ENCODE peak calls at places on chromosome 4, in five cellular contexts. G is suprapubic skin, R is Panc1, L is sigmoid colon, S is HepG2. X is an unnamed sample.

GRCh38 chr4:87118826-87119225 is 101.6 kb downstream of the KLHL8 start:
- DNase-seq in L (no peak), R (no peak), S (no peak), G (no peak), X (no peak)

GRCh38 chr4:87005690-87006461 is 71.1 kb downstream of the AFF1 start:
- DNase-seq in S (no peak), R (no peak), L (no peak), G (no peak), X (peak; percentile 34)

GRCh38 chr4:38160487-38161207 is 200.4 kb downstream of the PTTG2 start:
- DNase-seq in R (no peak), G (no peak), S (peak; percentile 98), L (peak; percentile 72), X (peak; percentile 33)

GRCh38 chr4:52780627-52781354 is 29.6 kb upstream of the ERVMER34-1 start:
- DNase-seq in G (no peak), R (no peak), L (no peak), S (no peak), X (no peak)

GRCh38 chr4:7291372-7292135 is 99.2 kb downstream of the SORCS2 start:
- DNase-seq in L (peak; percentile 90), R (no peak), G (no peak), S (no peak), X (peak; percentile 40)

GRCh38 chr4:166827167-166827566 is 407.1 kb downstream of the SPOCK3 start:
- DNase-seq in G (no peak), R (no peak), L (no peak), S (no peak), X (peak; percentile 16)

GRCh38 chr4:155953151-155954117 is at the start of gene CTSO:
- DNase-seq in R (peak; percentile 59), L (peak; percentile 88), S (peak; percentile 22), G (peak; percentile 87), X (peak; percentile 75)

GRCh38 chr4:105603158-105603557 is 50.7 kb downstream of the ARHGEF38 start:
- DNase-seq in G (no peak), S (no peak), R (no peak), L (no peak), X (no peak)

GRCh38 chr4:77921701-77922100 is 59.1 kb downstream of the MRPL1 start:
- DNase-seq in G (no peak), S (peak; percentile 84), L (no peak), R (peak; percentile 59), X (no peak)

GRCh38 chr4:51870441-51871188 is 27.7 kb downstream of the DCUN1D4 start:
- DNase-seq in L (no peak), G (no peak), R (no peak), S (no peak), X (no peak)

GRCh38 chr4:3439391-3439790 is 2.4 kb upstream of the HGFAC start:
- DNase-seq in G (no peak), R (no peak), L (no peak), S (no peak), X (no peak)

GRCh38 chr4:81724925-81725329 is 253.2 kb upstream of the RASGEF1B start:
- DNase-seq in R (no peak), S (peak; percentile 7), L (peak; percentile 74), G (no peak), X (peak; percentile 53)

GRCh38 chr4:168162604-168163003 is 70.3 kb downstream of the ANXA10 start:
- DNase-seq in L (no peak), G (no peak), S (no peak), R (no peak), X (no peak)

GRCh38 chr4:68905598-68906237 is 45.9 kb downstream of the UGT2A3 start:
- DNase-seq in L (no peak), G (no peak), R (no peak), S (no peak), X (no peak)

GRCh38 chr4:152256996-152257395 is 278.9 kb downstream of the FBXW7 start:
- DNase-seq in R (no peak), S (no peak), L (no peak), G (no peak), X (no peak)

GRCh38 chr4:137707626-137708025 is 175.3 kb upstream of the PCDH18 start:
- DNase-seq in S (no peak), L (no peak), R (no peak), G (no peak), X (no peak)

GRCh38 chr4:39044947-39045734 is 12.9 kb upstream of the TMEM156 start:
- DNase-seq in L (peak; percentile 72), S (no peak), G (no peak), R (no peak), X (no peak)

GRCh38 chr4:152398060-152398459 is 137.8 kb downstream of the FBXW7 start:
- DNase-seq in S (peak; percentile 4), G (no peak), L (no peak), R (no peak), X (no peak)

GRCh38 chr4:52014903-52015302 is 5.3 kb downstream of the LRRC66 start:
- DNase-seq in G (no peak), S (no peak), L (no peak), R (no peak), X (no peak)

GRCh38 chr4:22237155-22237751 is 278.6 kb downstream of the ADGRA3 start:
- DNase-seq in S (peak; percentile 15), G (no peak), R (no peak), L (no peak), X (peak; percentile 84)

GRCh38 chr4:124694961-124695598 is 17.5 kb downstream of the ANKRD50 start:
- DNase-seq in R (no peak), L (no peak), S (no peak), G (no peak), X (no peak)

GRCh38 chr4:27005512-27006246 is 145.0 kb downstream of the STIM2 start:
- DNase-seq in L (no peak), R (peak; percentile 2), S (no peak), G (no peak), X (no peak)

DNA sequence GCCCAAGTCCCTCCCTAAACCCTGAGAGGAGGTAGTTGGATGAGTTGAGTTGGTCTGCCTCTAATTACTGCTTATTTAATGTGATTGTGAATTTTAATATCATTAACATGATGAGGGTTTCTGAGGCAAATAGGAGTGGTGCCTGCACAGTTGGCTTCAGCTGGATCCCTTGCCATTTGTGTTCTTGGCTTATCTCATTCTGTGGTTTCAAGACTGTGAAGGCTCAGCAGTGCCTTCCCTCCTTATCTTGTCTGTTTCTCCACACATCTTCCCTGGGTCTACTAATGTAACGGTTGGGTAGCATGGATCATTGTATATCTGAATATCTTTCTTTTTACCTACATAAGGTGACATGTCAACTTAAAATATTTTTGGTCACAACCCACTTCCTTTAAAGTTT is 1.6 kb upstream of the SLC10A4 start:
- DNase-seq in L (no peak), R (no peak), S (no peak), G (no peak), X (no peak)
- TF ChIP-seq POLR2AphosphoS5 in L (no peak), R (no peak), S (no peak), G (no peak), X (no peak)

DNA sequence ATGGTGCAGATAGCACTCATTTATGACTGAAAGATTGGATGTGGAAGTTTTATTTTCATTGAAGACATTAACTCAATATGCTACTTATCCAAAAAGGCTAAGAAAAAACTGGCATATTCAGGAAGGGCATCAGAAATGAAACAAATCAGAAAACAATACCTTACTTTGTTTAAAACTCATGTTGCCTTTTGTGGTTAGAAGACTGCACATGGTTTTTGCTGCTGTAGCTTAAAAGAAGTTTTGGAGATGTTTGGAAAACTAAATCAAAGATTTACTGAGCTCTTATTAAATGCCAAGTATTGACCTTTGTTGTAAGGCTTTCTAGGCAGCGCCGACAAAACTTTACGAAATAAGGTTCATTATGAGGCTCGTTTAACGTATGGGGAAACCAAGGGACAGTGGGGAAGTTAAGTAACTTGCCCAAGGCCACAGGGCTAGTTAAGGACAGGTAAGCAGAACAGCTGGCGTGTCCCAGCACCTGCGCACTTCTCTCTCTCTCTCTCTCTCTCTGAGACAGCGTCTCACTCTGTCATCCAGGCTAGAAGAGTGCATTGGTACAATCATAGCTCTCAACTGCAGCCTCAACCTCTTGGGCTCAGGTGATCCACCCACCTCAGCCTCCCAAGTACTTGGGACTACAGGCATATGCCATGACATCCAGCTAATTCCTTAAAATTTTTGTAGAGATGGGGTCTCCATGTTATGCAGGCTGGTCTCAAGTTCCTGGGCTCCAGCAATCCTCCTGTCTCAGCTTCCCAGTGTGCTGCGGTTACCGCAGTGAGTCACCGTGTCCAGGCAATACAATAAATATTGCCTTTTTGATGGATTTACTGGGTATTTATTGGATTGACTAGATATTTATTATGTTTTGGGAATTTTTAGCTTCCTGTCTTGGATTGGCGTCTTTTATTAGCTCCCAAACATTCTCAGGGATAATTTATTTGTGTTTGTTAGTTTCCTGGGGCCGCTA is 16.1 kb downstream of the LRP2BP start:
- DNase-seq in R (no peak), S (no peak), G (no peak), L (no peak), X (no peak)
- H3K9me3 ChIP-seq in R (no peaks in the 10 kb centered on the region), S (no peaks in the 10 kb centered on the region), G (no peaks in the 10 kb centered on the region), L (no peaks in the 10 kb centered on the region), X (no peaks in the 10 kb centered on the region)

DNA sequence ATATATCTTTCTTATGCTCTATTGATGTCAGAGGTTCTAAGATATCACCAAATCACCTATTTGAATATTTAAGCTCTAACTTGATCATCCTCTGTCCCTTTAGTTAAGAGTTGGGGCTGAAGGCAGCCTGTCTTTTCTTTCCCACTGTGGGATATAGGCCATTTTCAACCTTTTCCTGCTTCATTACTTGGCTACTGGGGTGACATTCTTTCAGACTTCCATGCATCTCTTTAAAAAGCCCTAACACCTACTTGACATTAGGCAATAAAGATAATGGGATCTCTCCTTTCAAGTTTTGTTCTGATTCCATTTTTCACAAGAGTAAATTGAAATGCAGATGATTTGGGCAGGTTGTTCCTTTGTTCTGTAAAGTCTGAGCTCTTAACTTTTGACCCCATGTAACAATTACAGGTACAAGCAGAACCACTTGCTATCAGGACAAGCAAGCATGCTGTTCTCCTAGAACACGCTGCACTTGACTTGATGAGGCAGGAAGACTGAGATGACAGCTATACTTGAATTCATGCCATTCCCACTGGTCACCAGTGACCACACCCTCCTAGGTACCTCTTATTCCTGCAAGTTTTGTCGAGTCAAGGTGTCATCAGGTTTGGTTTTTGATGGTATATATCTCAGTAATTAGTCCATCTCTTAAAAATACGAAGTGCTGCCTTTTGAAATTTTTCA is 18.2 kb downstream of the HOPX start:
- DNase-seq in R (no peak), S (no peak), L (no peak), G (no peak), X (no peak)
- TF ChIP-seq POLR2AphosphoS5 in R (no peak), S (no peak), L (no peak), G (no peak), X (no peak)

DNA sequence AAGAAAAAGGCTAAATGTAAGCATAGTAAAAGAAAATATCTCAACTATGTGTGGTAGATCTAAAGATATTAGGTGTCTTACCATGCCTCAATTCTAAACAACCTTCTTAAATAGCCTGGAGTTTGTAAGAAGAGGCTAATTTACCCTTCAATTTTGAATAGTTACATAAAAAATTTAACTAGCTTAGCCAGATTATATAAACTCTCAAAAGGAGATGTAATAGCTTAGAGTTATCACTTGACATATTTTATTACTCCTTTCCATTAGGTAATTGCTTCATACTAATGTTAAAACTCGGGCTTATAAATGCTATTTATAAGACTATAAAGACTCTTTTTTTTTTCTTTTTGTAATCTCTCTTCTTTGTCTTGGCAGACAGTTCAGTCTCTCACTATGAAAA is 297.5 kb upstream of the PABPC4L start:
- DNase-seq in S (no peak), R (no peak), L (no peak), G (no peak), X (no peak)
- H3K9me3 ChIP-seq in S (no peaks in the 10 kb centered on the region), R (no peaks in the 10 kb centered on the region), L (peaks cover 2% of the 10 kb centered on the region), G (peaks cover 11% of the 10 kb centered on the region), X (no peaks in the 10 kb centered on the region)

GRCh38 chr4:88729146-88729755 is 31.6 kb upstream of the NAP1L5 start:
- DNase-seq in L (no peak), G (no peak), R (no peak), S (no peak), X (no peak)
- TF ChIP-seq POLR2AphosphoS5 in L (no peak), G (no peak), R (no peak), S (no peak), X (no peak)